ENCODE peak calls at places on chromosomes 4 and X, in six cellular contexts. K is fibroblast of pulmonary artery; Q is D341Med; J is NCI-H69; T is SJCRH30; P is stimulated activated naive CD8-positive, alpha-beta T cell treated with anti-CD3 and anti-CD28 coated beads, Interleukin-15, amount 100 ng/mL, for 72 hours. Z is an unnamed sample.

GRCh38 chr4:163191999-163192398 is 25.3 kb upstream of the NAF1 start:
- DNase-seq in Q (no peak), J (peak), K (peak), P (no peak), T (peak), Z (peak)

GRCh38 chrX:150941580-150941979 is 41.6 kb upstream of the HMGB3 start:
- DNase-seq in Q (no peak), T (no peak), P (no peak), J (no peak), K (no peak), Z (no peak)

GRCh38 chr4:77022581-77023133 is 53.1 kb downstream of the CCNI start:
- DNase-seq in T (peak), J (peak), Q (no peak), P (no peak), K (peak), Z (peak)

GRCh38 chr4:8828869-8829268 is 42.8 kb downstream of the HMX1 start:
- DNase-seq in J (no peak), K (no peak), P (no peak), Q (peak), T (no peak), Z (no peak)

GRCh38 chrX:27008486-27008885 is 454.7 kb downstream of the PPP4R3C start:
- DNase-seq in P (no peak), K (no peak), Q (peak), J (peak), T (peak), Z (no peak)

GRCh38 chrX:129706395-129707072 is 32.2 kb upstream of the XPNPEP2 start:
- DNase-seq in P (no peak), J (peak), T (peak), Q (no peak), K (no peak), Z (no peak)

GRCh38 chr4:153151535-153152452 is 52.4 kb upstream of the TRIM2 start:
- DNase-seq in K (peak), Q (peak), P (peak), J (peak), T (peak), Z (peak)

GRCh38 chr4:173505924-173506779 is 23.9 kb downstream of the HAND2 start:
- DNase-seq in Q (peak), K (peak), J (peak), T (peak), P (peak), Z (peak)

GRCh38 chr4:15690020-15690809 is 8.6 kb downstream of the FAM200B start:
- DNase-seq in J (no peak), Q (no peak), T (peak), K (peak), P (no peak), Z (peak)

GRCh38 chrX:20523626-20524312 is 257.1 kb upstream of the RPS6KA3 start:
- DNase-seq in K (no peak), P (peak), T (no peak), Q (no peak), J (no peak), Z (no peak)